ENCODE peak calls at places on chromosomes 4 and X, in four cellular contexts. D is IMR-90, L is neuronal stem cell, W is H1. H is an unnamed sample.

GRCh38 chr4:79284893-79285292 is 41.0 kb downstream of the NAA11 start:
- DNase-seq in W (no peak), D (no peak), L (no peak), H (no peak)

GRCh38 chr4:48178931-48179330 is 44.9 kb upstream of the TXK start:
- DNase-seq in W (no peak), D (no peak), L (no peak), H (no peak)

GRCh38 chr4:148740701-148741100 is 298.5 kb upstream of the NR3C2 start:
- DNase-seq in L (no peak), W (no peak), D (no peak), H (no peak)

GRCh38 chrX:13891367-13892146 is 74.7 kb upstream of the GPM6B start:
- DNase-seq in W (no peak), L (no peak), D (no peak), H (no peak)

GRCh38 chr4:184344899-184345572 is 127.4 kb upstream of the ENPP6 start:
- DNase-seq in W (no peak), D (no peak), L (no peak), H (no peak)

GRCh38 chr4:10104211-10104990 is 12.2 kb downstream of the WDR1 start:
- DNase-seq in D (no peak), L (no peak), W (no peak), H (peak; percentile 23)

GRCh38 chrX:143634373-143634685 is 1.6 kb downstream of the SLITRK4 start:
- DNase-seq in W (no peak), D (no peak), L (no peak), H (peak; percentile 10)

GRCh38 chr4:118846981-118847380 is 11.1 kb upstream of the SEC24D start:
- DNase-seq in D (no peak), W (no peak), L (no peak), H (no peak)

GRCh38 chr4:177301127-177301639 is 8.5 kb upstream of the NEIL3 start:
- DNase-seq in L (no peak), D (no peak), W (no peak), H (no peak)

GRCh38 chrX:49838374-49838773 is 9.3 kb downstream of the PAGE4 start:
- DNase-seq in W (no peak), L (peak; percentile 15), D (peak; percentile 15), H (peak; percentile 22)

GRCh38 chr4:183098723-183099536 is at the start of gene WWC2:
- DNase-seq in L (peak; percentile 93), W (peak; percentile 92), D (peak; percentile 92), H (peak; percentile 93)
- H3K14ac ChIP-seq in L (peak within 1 kb of the TSS; percentile 95), W (no peak within 1 kb of the TSS), D (peak within 1 kb of the TSS; percentile 89), H (peak within 1 kb of the TSS; percentile 86)

GRCh38 chr4:56253631-56254241 is 133.6 kb downstream of the AASDH start:
- DNase-seq in L (no peak), W (no peak), D (no peak), H (no peak)
- H2BK5ac ChIP-seq in L (no peak overlapping the region), W (no peak overlapping the region), D (no peak overlapping the region), H (no peak overlapping the region)

DNA sequence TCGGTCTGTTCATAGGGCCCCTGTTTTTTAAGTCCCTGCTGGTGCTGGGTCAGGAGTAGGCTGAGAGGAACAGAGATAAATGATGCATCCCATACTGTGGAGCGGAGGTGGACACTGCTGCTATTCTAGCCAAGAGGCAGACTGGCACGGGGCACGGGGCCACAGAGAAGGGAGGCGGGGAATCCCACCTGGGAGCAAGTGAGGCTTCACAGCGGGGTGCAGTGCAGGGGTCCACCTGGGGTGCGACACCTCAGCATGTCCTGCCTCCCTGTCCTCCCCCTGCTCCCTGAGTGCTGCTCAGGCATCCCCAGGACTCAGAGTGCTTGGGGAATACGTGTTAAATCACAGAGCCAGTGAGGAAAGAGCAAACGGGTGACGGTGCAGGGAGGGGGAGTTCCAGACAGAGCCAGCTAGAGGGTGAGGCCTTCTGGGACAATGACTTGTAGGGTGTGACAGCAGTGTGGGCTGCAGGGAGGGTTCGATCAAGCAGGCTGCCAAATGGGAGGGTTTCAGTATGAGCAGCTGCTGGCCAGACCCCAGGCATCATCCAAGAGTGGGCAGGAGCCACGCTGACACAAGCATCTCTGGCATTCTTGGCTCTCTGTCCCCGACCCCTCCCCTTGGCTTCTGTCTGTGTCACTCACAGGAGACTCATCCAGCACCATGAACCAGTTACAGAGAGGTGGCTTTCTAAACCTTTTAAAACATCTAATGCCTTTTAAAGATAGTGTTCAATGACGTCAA is 13.7 kb upstream of the HTRA3 start:
- DNase-seq in D (peak; percentile 43), W (no peak), L (no peak), H (no peak)
- H4K8ac ChIP-seq in D (no peak overlapping the region), W (no peak overlapping the region), L (no peak overlapping the region), H (no peak overlapping the region)

DNA sequence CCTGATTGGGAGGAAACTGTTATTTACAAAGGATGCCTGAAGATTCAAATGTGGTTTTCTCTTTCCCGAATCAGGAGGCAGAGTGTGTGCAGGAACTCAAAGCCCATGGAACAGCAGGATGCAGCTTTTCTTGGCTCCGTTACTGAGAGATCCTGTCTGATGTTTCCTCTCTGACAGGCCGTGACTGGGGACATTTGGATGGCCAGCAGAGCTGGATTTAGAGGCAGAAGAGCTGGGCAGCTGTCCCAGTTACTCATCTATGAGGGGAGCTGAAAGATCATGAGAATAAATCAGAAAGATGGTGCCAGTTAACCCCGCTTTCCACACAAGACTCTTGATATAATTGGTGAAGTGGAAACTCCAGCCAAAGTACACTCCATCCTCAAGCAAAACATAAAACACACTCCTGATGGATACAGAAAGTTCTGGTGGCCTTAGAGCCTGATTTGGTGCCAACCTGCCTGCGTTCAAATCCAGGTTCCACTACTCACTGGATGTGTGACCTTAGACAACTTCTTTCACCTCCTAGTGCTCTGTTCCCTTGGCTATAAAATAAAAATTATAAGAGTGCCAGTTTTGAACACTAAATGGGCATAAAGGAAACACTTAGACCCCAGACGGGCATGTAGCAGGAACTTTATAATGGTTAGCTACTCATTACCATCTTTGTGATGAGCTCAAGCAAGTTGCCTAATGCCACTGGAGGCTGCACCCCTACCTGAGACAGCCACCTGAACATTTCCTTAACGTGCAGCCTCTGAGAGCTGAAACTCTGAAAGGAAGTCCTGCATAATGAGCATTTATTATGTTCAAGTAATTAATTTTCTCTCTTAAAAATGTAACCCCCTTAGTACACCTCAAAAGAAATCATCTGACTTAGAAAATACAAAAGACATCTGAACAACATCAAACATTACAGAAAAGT is 349.0 kb upstream of the GATB start:
- DNase-seq in L (no peak), D (peak; percentile 16), W (no peak), H (no peak)
- H3K14ac ChIP-seq in L (no peak overlapping the region), D (no peak overlapping the region), W (no peak overlapping the region), H (no peak overlapping the region)

DNA sequence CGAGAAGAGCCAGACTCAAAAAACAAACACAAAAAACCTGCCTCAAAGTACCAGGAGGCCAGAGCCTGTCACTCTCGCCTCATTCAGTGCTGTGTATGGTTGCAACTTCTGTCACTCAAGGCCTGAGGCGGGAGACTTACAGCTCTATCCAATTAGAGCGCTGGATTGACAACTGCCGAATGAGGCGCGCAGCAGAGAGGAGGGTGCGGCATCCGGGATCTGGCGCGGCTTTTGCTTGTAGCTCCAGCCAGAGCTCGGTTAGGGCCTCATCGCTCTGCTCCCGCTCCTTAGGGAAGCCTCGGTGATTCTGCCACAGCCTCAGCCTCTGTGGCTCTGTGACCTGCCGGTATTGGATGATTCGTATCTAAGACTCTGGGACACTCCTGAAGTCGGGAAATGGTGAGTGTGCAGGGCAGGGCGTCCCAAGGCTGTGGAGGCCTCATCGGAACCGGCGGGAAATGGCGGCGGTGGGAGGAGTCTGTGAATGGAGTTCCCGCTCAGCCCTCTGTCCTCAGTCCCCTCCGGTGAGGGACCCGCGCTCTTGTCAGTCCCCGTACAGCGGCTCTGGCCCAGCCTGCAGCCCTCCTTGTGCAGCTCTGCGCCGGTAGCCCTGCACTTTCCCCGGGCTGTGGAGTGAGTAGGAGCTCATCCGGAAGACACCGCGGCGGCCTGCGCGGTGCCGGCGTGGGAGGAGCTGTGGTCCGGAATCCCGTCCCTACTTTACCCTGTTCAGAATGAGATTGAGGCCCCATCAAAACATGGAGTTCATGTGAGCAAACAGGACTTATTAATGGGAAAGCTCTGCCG is at the start of gene ZNF718:
- DNase-seq in D (peak; percentile 97), W (peak; percentile 92), L (peak; percentile 97), H (peak; percentile 98)
- H2BK5ac ChIP-seq in D (peak within 1 kb of the TSS; percentile 78), W (peak within 1 kb of the TSS; percentile 96), L (peak within 1 kb of the TSS; percentile 88), H (peak within 1 kb of the TSS; percentile 36)

H was measured in mesenchymal stem cell.